ENCODE peak calls at places on chromosomes 12 and 14, in seven cellular contexts. B is sigmoid colon, Z is heart right ventricle, X is fibroblast of lung, Q is psoas muscle, U is lower lobe of right lung, K is testis. D is an unnamed sample. For H3K4me1, the result is how much of the 10 kb centered on the place peaks cover.

GRCh38 chr14:68547305-68548193 is 245.3 kb downstream of the ZFP36L1 start:
- DNase-seq in Q (peak), K (peak), B (peak), U (no peak), Z (no peak), X (peak), D (peak)

GRCh38 chr12:69988601-69989194 is 163.7 kb downstream of the MYRFL start:
- DNase-seq in Z (no peak), Q (no peak), U (no peak), B (no peak), K (no peak), X (peak), D (peak)

GRCh38 chr14:76919811-76920571 is 93.8 kb downstream of the LRRC74A start:
- DNase-seq in Z (peak), X (peak), K (peak), Q (peak), U (no peak), B (peak), D (no peak)

GRCh38 chr14:24483604-24484252 is 24.3 kb downstream of the CMA1 start:
- DNase-seq in Q (no peak), Z (no peak), K (no peak), X (peak), U (no peak), B (no peak), D (peak)

GRCh38 chr14:20332386-20332945 is 613 bp downstream of the CCNB1IP1 start:
- DNase-seq in U (no peak), B (no peak), K (peak), X (peak), Q (no peak), Z (no peak), D (no peak)

GRCh38 chr14:101636081-101636560 is 74.8 kb downstream of the DIO3 start:
- DNase-seq in X (no peak), Q (no peak), K (no peak), U (no peak), B (no peak), Z (no peak), D (no peak)

GRCh38 chr12:132608231-132609171 is 1.9 kb downstream of the LRCOL1 start:
- DNase-seq in K (no peak), X (peak), U (no peak), Z (no peak), Q (no peak), B (no peak), D (no peak)

GRCh38 chr14:100107236-100107635 is 42.0 kb downstream of the EVL start:
- DNase-seq in B (peak), K (no peak), U (peak), Q (no peak), X (no peak), Z (no peak), D (peak)

GRCh38 chr14:20684662-20685456 is 499 bp downstream of the RNASE4 start:
- DNase-seq in Q (peak), Z (no peak), K (peak), B (peak), X (peak), U (no peak), D (peak)

GRCh38 chr14:21308479-21309237 is 28.8 kb downstream of the RPGRIP1 start:
- DNase-seq in X (peak), Q (peak), K (peak), B (peak), Z (peak), U (peak), D (peak)

GRCh38 chr14:56720703-56721426 is 89.4 kb downstream of the OTX2 start:
- DNase-seq in B (no peak), U (no peak), K (no peak), Q (no peak), Z (no peak), X (no peak), D (no peak)

GRCh38 chr14:63938198-63939005 is 85.6 kb downstream of the SYNE2 start:
- DNase-seq in Z (no peak), K (no peak), X (no peak), U (no peak), Q (no peak), B (no peak), D (peak)

GRCh38 chr12:2877959-2878732 is 1.1 kb downstream of the RHNO1 start:
- DNase-seq in U (no peak), Q (no peak), Z (no peak), K (no peak), B (peak), X (peak), D (peak)

GRCh38 chr12:64039285-64039871 is 182.7 kb downstream of the KICS2 start:
- DNase-seq in Z (no peak), Q (no peak), K (no peak), X (peak), B (no peak), U (no peak), D (no peak)

GRCh38 chr14:71324767-71325272 is 417.6 kb downstream of the PCNX1 start:
- DNase-seq in U (no peak), Z (no peak), B (no peak), Q (no peak), K (no peak), X (no peak), D (peak)

GRCh38 chr14:26887842-26888241 is 290.0 kb upstream of the NOVA1 start:
- DNase-seq in Z (peak), K (peak), U (no peak), B (peak), X (no peak), Q (peak), D (no peak)

GRCh38 chr12:28026701-28027100 is 54.2 kb upstream of the PTHLH start:
- DNase-seq in X (no peak), Z (no peak), Q (no peak), K (no peak), U (no peak), B (no peak), D (peak)

GRCh38 chr12:40226652-40227051 is 1.9 kb downstream of the LRRK2 start:
- DNase-seq in Q (peak), B (peak), K (peak), Z (no peak), X (peak), U (no peak), D (peak)

GRCh38 chr14:69259531-69260245 is at the start of gene GALNT16:
- DNase-seq in U (no peak), X (no peak), Q (peak), B (no peak), K (peak), Z (peak), D (no peak)

GRCh38 chr14:23630687-23631086 is 5.5 kb upstream of the DHRS2 start:
- DNase-seq in B (no peak), U (no peak), Z (no peak), Q (no peak), K (no peak), X (no peak), D (no peak)

GRCh38 chr14:100653409-100653808 is 66.2 kb upstream of the BEGAIN start:
- DNase-seq in K (no peak), U (no peak), B (no peak), Z (no peak), Q (no peak), X (no peak), D (no peak)

GRCh38 chr14:102055181-102055901 is 31.5 kb downstream of the HSP90AA1 start:
- DNase-seq in Q (no peak), Z (no peak), K (no peak), B (no peak), X (peak), U (no peak), D (peak)

GRCh38 chr12:3119745-3120660 is 42.8 kb downstream of the TSPAN9 start:
- DNase-seq in Z (peak), K (peak), U (peak), X (peak), B (no peak), Q (peak), D (no peak)

GRCh38 chr12:100170313-100170858 is 27.7 kb upstream of the BLTP3B start:
- DNase-seq in Z (no peak), U (no peak), K (no peak), X (no peak), Q (no peak), B (no peak), D (no peak)

GRCh38 chr14:99231181-99231849 is 40.7 kb downstream of the BCL11B start:
- DNase-seq in B (no peak), Q (no peak), U (peak), X (no peak), K (no peak), Z (no peak), D (no peak)

GRCh38 chr14:38255673-38256357 is at the start of gene CLEC14A:
- DNase-seq in Z (peak), U (peak), B (no peak), X (no peak), K (peak), Q (peak), D (no peak)

GRCh38 chr14:35553808-35554207 is 19.8 kb downstream of the INSM2 start:
- DNase-seq in K (no peak), X (no peak), B (no peak), Z (no peak), Q (no peak), U (no peak), D (peak)

GRCh38 chr14:35549551-35549950 is 15.6 kb downstream of the INSM2 start:
- DNase-seq in X (no peak), U (no peak), Q (no peak), Z (no peak), B (no peak), K (no peak), D (no peak)
- H3K27ac ChIP-seq in X (no peak), U (no peak), Q (no peak), Z (no peak), B (no peak), K (no peak), D (no peak)

DNA sequence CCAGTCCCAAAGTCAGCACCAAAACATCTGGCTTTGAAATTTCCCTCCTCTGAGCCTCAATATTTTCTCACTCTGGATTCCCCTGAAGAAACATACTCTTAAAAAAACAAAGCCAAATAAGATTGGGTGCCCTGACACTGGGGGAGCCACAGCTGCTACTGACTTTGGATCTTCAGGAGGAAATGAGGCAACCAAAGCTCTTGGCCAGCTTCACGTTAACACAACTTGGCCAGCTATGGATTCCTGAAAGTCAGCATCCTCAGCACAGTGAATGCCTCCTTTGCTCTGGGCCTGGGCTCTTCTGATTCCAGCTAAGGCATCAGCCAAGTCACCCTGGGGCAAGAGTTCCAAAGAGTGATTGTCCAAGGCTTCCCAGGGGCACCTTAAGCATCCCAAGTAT is 254.8 kb downstream of the ANO2 start:
- DNase-seq in K (no peak), X (no peak), U (no peak), B (no peak), Q (no peak), Z (no peak), D (no peak)
- H3K4me1 ChIP-seq in K (under half), X (under half), U (under half), B (under half), Q (under half), Z (under half), D (under half)

DNA sequence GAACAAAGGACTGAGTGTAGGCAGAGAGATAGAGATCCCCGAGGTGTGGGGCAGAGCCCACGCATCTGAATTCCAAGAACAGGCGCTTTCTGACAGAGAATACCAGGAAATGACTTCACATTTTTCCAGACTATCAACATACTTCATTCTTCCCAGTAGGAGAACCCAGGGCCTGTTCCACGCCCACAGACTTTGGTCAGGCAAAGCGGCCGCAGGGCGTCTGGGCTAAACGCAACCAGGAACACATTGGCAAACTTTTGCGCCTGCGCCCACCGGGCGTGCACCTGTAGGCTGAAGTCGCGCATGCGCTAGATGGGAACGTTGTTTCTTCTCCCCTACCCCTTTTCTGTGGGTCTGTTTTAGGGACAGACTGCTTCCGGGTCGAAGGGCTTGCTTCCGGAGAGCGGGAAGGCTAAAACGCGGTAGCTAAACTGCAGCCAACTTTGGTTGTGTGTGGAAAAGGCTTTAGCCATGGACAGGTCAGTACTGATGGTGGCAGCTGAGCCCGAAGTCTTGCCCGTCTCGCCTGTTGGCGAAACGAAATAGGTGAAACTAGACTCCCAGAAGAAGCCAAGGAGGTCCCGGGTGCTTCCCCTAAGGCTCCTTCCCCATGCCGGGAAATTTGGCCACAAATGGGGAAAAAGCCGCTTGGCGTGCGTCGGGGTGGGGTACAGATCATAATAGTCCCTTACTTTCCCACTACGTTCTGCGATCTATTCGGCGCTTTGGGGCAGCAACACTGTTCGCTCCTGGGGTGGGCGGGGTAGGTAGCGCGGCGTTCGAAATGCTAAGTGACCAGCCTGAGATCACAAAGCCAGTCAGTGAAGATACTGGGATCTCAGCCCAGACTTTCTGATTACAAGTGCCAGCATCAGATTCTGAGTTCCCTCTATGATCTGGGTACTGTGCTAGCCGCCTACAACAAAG is at the start of gene NUP107:
- DNase-seq in X (peak), Z (peak), B (peak), U (peak), Q (peak), K (peak), D (peak)
- TF ChIP-seq CTCF in X (peak), Z (peak), B (no peak), U (no peak), Q (peak), K (no peak), D (peak)

DNA sequence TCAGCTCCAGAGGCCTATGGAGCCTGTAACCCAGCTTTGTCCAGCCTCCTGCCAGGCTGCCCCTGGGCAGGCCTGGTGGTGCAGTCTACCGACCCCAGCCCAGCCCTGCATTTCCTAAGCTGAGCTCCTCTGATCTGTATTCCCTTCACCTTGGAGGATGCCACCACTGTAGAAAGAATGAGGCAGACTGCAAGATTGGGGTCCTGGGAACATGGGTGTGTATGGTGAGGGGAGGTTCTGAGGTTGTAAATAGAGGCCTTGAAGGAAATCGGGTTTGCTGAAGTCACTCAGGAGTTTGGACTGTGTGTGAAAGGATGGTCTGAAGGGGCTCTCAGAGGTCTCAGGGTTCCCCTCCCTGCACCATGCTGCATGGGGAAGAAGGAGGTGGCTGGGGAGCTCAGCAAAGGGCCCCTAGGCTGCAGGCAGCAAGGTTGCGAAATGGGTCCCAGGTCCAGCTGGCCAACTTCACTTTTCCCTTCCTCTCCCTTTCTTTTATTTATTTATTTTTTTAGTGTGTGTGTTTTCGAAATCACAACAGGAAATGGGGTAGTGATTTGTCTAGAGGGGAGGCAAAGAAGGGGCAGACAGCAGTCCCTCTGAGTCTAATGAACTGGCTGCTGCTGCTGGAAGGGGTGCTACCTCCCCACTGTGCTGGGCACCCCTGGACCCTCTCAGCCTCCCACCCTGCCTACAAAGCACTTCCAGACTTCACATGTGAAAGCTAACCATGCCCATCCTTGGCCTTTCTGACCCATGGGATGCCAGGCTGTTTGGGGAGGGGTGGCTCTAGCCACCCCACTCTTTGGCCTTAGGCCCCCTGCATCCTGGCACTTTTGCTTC is 1.3 kb upstream of the LRP1-AS start:
- DNase-seq in K (peak), X (peak), U (peak), Z (peak), Q (peak), B (peak), D (no peak)
- H3K27ac ChIP-seq in K (peak), X (peak), U (peak), Z (peak), Q (peak), B (peak), D (no peak)

DNA sequence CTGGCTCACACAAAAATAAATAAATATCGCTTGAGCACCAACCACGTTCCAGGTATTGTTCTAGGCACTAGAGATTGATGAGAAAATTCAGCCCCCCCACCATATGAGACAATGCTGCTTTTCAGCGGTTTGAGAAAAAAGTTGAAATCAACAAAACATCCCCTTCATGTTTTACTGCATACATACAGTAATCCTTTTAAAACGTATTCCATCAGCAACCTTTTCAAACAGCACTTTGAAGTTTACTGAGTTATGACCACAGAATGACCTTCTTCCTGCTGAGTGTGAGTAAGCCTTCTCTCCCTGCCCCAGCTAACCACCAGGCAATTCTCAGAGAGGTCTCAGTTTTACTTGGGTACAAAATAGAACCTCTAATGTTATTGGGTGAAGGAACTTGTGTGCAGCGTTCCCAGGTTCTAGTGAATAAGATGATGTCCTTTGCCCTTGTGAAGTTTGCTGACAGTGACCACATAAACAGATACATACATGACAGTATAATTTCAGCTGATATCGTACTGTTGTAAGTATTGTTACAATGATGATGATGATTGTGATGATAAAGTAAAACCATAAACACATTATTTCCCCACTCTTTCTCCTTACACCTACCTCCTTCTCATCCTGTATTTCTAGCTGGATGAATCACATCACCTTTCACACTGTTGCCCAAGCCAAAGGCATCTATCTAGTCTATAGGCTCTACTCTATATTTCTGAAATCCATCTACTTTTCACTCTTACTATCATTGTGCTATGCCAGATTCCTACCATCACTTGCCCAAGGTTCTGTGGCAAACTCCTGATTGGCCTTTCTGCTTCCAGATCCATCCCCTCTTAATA is 124.4 kb upstream of the KRR1 start:
- DNase-seq in X (peak), B (no peak), Q (no peak), U (no peak), Z (no peak), K (no peak), D (peak)
- H3K4me1 ChIP-seq in X (under half), B (under half), Q (under half), U (under half), Z (under half), K (under half), D (under half)

GRCh38 chr12:26058308-26058707 is 66.5 kb downstream of the BHLHE41 start:
- DNase-seq in K (no peak), Z (no peak), U (no peak), B (no peak), X (no peak), Q (no peak), D (no peak)
- TF ChIP-seq CTCF in K (no peak), Z (no peak), U (no peak), B (no peak), X (no peak), Q (no peak), D (peak)

GRCh38 chr14:74570696-74571095 is 41.3 kb downstream of the LTBP2 start:
- DNase-seq in U (no peak), Q (no peak), K (no peak), X (no peak), Z (no peak), B (no peak), D (no peak)
- H3K27ac ChIP-seq in U (peak), Q (peak), K (no peak), X (peak), Z (peak), B (peak), D (peak)

GRCh38 chr12:104697186-104697585 is 240.4 kb downstream of the CHST11 start:
- DNase-seq in Q (no peak), X (no peak), B (no peak), Z (no peak), K (no peak), U (no peak), D (no peak)

GRCh38 chr12:104694711-104695110 is 238.0 kb downstream of the CHST11 start:
- DNase-seq in Q (peak), U (no peak), K (no peak), X (no peak), Z (no peak), B (no peak), D (no peak)

GRCh38 chr12:104694161-104694560 is 237.4 kb downstream of the CHST11 start:
- DNase-seq in Q (no peak), B (no peak), Z (no peak), X (no peak), U (no peak), K (no peak), D (no peak)

GRCh38 chr12:104693493-104693892 is 236.7 kb downstream of the CHST11 start:
- DNase-seq in K (no peak), B (no peak), Z (no peak), Q (no peak), U (no peak), X (no peak), D (no peak)

DNA sequence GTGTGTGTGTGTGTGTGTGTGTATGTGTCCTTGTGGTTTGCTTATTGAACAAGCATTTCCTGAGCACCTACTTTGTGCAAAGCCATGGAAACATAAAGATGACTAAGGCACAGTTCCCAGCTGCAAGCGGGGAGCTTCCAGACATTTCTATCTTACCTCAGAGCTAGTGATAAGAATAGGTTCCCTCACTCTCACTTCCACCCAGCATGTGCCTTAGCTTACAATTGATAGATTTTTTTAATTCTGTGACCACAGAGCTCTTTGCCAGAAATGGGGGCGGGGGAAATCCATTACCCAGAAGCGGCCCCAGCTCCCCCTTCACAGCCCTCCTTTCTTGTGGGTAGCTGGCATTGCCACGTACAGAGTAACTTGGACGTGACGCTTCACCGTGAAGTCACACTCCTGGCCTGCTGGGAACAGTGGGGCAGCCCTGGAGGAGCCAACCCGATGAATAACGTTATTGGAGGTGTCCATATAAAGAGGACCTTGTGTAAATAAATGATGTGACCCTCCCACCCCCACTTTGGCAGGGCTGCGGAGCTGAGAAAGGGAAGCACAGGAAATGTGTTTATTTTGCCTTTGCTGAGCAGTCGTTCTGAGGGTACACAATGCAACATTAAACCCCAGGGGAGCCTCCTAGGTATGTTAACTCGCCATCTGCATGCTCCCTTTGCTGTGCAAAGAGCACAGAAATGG is 238.9 kb downstream of the CHST11 start:
- DNase-seq in U (no peak), Q (no peak), Z (no peak), X (peak), K (no peak), B (no peak), D (peak)
- H3K4me1 ChIP-seq in U (under half), Q (under half), Z (half or more), X (under half), K (under half), B (under half), D (under half)